ENCODE peak calls at places on chromosomes 3 and 15, in four cellular contexts. V, G, Z and P are unnamed samples. For H3K27me3, the result is how much of the 10 kb centered on the place peaks cover.

GRCh38 chr3:126121632-126122031 is 37.7 kb upstream of the SLC41A3 start:
- DNase-seq in Z (no peak), V (no peak), G (peak), P (no peak)

GRCh38 chr15:80059786-80060489 is 462 bp downstream of the ZFAND6 start:
- DNase-seq in Z (no peak), V (peak), G (no peak), P (peak)

GRCh38 chr3:78201066-78201465 is 1161.2 kb downstream of the ROBO2 start:
- DNase-seq in V (no peak), G (no peak), Z (no peak), P (no peak)

GRCh38 chr3:183193762-183194701 is 31.5 kb upstream of the LAMP3 start:
- DNase-seq in V (no peak), G (no peak), Z (no peak), P (peak)

GRCh38 chr15:96336045-96336642 is 5.6 kb downstream of the NR2F2 start:
- DNase-seq in G (no peak), Z (no peak), V (no peak), P (no peak)

GRCh38 chr15:74422723-74423442 is 10.9 kb downstream of the SEMA7A start:
- DNase-seq in V (no peak), Z (no peak), G (no peak), P (no peak)

GRCh38 chr3:40237892-40238571 is 71.5 kb upstream of the EIF1B start:
- DNase-seq in V (no peak), Z (no peak), G (no peak), P (no peak)

GRCh38 chr15:100093211-100094126 is 248.3 kb downstream of the ADAMTS17 start:
- DNase-seq in G (no peak), Z (no peak), V (no peak), P (no peak)

GRCh38 chr15:76239786-76240185 is 71.5 kb downstream of the ETFA start:
- DNase-seq in Z (no peak), G (no peak), V (no peak), P (no peak)

GRCh38 chr15:38130200-38130567 is 122.5 kb upstream of the SPRED1 start:
- DNase-seq in G (no peak), V (no peak), Z (no peak), P (no peak)

GRCh38 chr3:51975857-51976549 is 1.1 kb downstream of the ABHD14A start:
- DNase-seq in V (no peak), G (peak), Z (peak), P (peak)

GRCh38 chr3:13414040-13414729 is 5.9 kb downstream of the NUP210 start:
- DNase-seq in V (no peak), G (peak), Z (no peak), P (no peak)

GRCh38 chr3:4245671-4246070 is 57.5 kb upstream of the SETMAR start:
- DNase-seq in G (no peak), Z (no peak), V (no peak), P (peak)

GRCh38 chr3:4613366-4613765 is 120.2 kb downstream of the ITPR1 start:
- DNase-seq in Z (no peak), V (no peak), G (no peak), P (no peak)

GRCh38 chr15:70852501-70853269 is 1.3 kb downstream of the LARP6 start:
- DNase-seq in G (no peak), Z (no peak), V (no peak), P (no peak)

DNA sequence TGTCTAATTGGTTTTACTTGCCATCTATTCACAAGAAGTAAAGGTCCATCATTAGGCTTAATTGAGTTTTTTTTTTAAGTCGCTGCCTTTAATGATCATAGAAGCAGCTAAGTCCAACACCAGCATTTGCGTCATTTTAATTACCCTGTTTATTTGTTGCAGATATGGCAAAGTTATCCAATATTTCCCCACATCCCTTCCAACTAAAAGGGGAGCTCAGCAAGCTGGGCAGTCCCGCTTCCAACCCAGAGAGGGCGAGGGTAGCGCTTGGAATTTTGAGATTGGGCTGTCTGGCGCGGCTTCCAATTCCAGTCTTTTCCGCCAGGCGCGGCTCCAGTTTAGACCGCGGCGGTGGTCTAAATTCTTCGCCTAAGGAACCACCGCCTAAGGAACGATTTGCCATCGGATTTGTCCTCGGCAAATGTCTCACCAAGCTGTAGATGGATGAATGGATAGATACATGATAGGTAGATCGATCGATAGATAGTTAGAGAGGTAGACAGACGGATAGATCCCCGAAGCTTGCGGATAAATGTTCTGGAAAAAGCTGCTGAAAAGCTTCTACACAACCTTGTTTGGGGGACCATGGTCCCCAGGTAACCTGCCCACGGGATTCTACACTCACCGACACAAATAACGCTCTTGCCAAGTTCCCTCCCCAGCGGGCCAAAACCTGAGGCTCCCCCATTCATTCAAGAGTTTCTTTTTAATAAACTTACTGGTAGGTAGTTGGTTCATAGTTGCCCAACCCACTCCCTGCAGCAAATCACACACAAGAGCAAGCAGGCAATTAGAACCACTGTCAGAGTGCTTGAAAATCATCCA is 49.2 kb downstream of the ZIC4 start:
- DNase-seq in G (no peak), V (no peak), Z (no peak), P (no peak)
- TF ChIP-seq CTCF in G (no peak), V (no peak), Z (no peak), P (no peak)

GRCh38 chr3:54122802-54123537 is 618 bp downstream of the CACNA2D3 start:
- DNase-seq in Z (no peak), G (no peak), V (no peak), P (no peak)

GRCh38 chr3:54121404-54122045 is 827 bp upstream of the CACNA2D3 start:
- DNase-seq in G (peak), Z (peak), V (no peak), P (no peak)

GRCh38 chr3:54122046-54122801 is at the start of gene CACNA2D3:
- DNase-seq in Z (peak), V (no peak), G (peak), P (no peak)

GRCh38 chr3:54125317-54125716 is 3.0 kb downstream of the CACNA2D3 start:
- DNase-seq in G (no peak), Z (no peak), V (no peak), P (no peak)

DNA sequence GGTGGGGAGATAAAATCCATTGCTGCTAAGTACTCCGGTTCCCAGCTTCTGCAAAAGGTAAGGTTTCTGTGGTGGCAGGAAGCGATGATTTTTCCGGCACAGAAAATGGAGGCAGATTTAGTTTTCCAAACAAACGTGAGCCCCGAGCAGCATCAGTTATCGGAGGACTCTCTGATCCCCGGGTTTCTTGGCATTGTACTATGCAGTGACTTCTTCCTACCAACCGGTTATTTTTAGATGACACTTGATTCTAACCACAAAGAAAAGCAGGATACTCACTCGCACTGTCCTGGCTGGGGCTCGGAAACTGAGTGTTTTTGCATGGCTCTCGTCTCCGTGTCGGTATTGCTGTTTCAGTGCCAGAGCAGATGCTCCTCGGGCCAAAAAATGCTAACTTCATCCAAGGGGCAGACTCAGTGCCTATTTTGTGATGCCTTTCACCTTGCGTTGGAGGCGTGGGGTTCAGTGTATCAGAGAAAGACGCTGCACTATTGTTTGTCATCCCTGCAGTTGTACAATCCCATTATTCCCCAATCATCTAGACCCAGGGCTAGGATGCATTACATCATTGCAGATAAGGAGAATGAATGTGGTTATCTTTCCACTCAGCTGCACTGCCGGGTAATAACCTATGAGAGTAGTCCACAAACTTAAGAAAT is 1.3 kb downstream of the CACNA2D3 start:
- DNase-seq in Z (no peak), V (no peak), G (no peak), P (no peak)
- H3K27me3 ChIP-seq in Z (under half), V (under half), G (under half), P (under half)

DNA sequence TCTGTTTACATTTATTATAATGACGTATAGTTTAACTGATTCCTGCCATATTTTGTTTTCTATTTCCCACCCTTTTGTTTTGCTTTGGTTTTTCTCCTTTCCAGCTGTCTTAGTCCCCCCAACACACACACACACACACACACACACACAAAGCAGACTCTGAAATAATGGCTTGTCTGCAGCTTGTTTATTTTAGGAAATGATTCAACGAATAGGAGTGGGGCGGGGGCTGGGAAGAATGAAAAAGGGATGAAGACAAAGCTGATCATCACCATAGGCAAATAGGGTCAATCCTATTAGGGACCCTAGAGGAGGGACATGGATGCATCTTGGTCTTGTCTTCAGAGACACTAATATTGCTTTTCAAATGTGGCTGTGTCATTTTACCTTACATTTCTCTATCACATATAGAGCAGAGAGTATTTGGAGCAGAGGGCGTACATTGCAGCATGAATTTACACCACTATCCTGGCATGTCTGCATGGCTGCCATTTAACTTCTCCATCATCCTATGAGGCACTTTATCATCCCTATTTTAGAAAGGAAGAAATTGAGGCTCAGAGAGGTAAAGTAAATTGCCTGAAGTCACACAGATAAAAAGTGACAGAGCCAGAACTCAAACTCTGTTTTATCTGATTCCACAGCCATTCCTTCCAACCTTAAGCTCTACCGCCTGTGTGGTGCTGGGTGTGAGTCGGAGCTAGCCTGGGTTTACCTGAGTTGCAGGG is 147.2 kb upstream of the TPM1 start:
- DNase-seq in G (no peak), Z (no peak), V (no peak), P (no peak)
- H3K4me3 ChIP-seq in G (no peak), Z (no peak), V (no peak), P (no peak)

GRCh38 chr15:87623832-87624231 is 632.7 kb downstream of the NTRK3 start:
- DNase-seq in V (no peak), Z (no peak), G (no peak), P (no peak)
- TF ChIP-seq CTCF in V (no peak), Z (no peak), G (no peak), P (no peak)